ENCODE peak calls at places on chromosomes 1 and 21, in four cellular contexts. J is astrocyte, X is NT2/D1, W is A673. A is an unnamed sample.
A peak's percentile ranks its signal among the peaks of the same experiment; 100 is the strongest.

GRCh38 chr1:230084408-230085177 is 17.6 kb downstream of the GALNT2 start:
- DNase-seq in J (peak; percentile 99), X (no peak), W (peak; percentile 89), A (no peak)

GRCh38 chr1:226687476-226687875 is 51.6 kb downstream of the ITPKB start:
- DNase-seq in J (no peak), X (no peak), W (no peak), A (no peak)

GRCh38 chr1:34582356-34582755 is 172.5 kb upstream of the GJB5 start:
- DNase-seq in J (no peak), X (no peak), W (no peak), A (no peak)

GRCh38 chr1:70685300-70686286 is 274.5 kb downstream of the CTH start:
- DNase-seq in J (peak; percentile 1), X (peak; percentile 67), W (peak; percentile 84), A (peak; percentile 73)

GRCh38 chr1:208531003-208531750 is 287.0 kb upstream of the PLXNA2 start:
- DNase-seq in J (no peak), X (no peak), W (no peak), A (peak; percentile 51)

GRCh38 chr1:151443846-151444790 is 15.2 kb downstream of the POGZ start:
- DNase-seq in J (peak; percentile 59), X (peak; percentile 80), W (peak; percentile 87), A (peak; percentile 85)

GRCh38 chr1:84738237-84738636 is 48.0 kb upstream of the SSX2IP start:
- DNase-seq in J (no peak), X (no peak), W (no peak), A (no peak)

GRCh38 chr1:64489707-64490106 is 19.8 kb downstream of the CACHD1 start:
- DNase-seq in J (no peak), X (no peak), W (no peak), A (no peak)

GRCh38 chr1:114231301-114231700 is 77.6 kb upstream of the SYT6 start:
- DNase-seq in J (no peak), X (no peak), W (no peak), A (no peak)

GRCh38 chr1:203650012-203650836 is 23.6 kb downstream of the ATP2B4 start:
- DNase-seq in J (peak; percentile 68), X (peak; percentile 79), W (no peak), A (peak; percentile 75)

GRCh38 chr1:82284213-82284612 is 483.5 kb downstream of the ADGRL2 start:
- DNase-seq in J (no peak), X (no peak), W (no peak), A (no peak)

GRCh38 chr1:100452641-100453040 is 85.3 kb upstream of the GPR88 start:
- DNase-seq in J (peak; percentile 32), X (no peak), W (no peak), A (no peak)

GRCh38 chr21:38668067-38668466 is 137.7 kb upstream of the ETS2 start:
- DNase-seq in J (no peak), X (no peak), W (no peak), A (no peak)

GRCh38 chr1:30807318-30808066 is 49.9 kb upstream of the LAPTM5 start:
- DNase-seq in J (no peak), X (no peak), W (peak; percentile 95), A (no peak)

GRCh38 chr21:29258626-29259335 is 39.9 kb upstream of the BACH1 start:
- DNase-seq in J (peak; percentile 86), X (no peak), W (no peak), A (peak; percentile 80)

GRCh38 chr1:46020005-46020404 is 112.4 kb downstream of the PIK3R3 start:
- DNase-seq in J (no peak), X (no peak), W (no peak), A (no peak)

GRCh38 chr1:33634806-33635205 is 162.4 kb downstream of the ZSCAN20 start:
- DNase-seq in J (no peak), X (peak; percentile 57), W (peak; percentile 61), A (peak; percentile 36)

GRCh38 chr1:209388358-209388757 is 195.2 kb upstream of the CAMK1G start:
- DNase-seq in J (no peak), X (no peak), W (no peak), A (no peak)

GRCh38 chr1:3055051-3055450 is 14.0 kb upstream of the PRDM16 start:
- DNase-seq in J (no peak), X (no peak), W (no peak), A (no peak)

GRCh38 chr21:45900034-45900868 is 81.3 kb upstream of the COL6A1 start:
- DNase-seq in J (no peak), X (peak; percentile 22), W (no peak), A (no peak)

GRCh38 chr1:51359860-51360259 is 29.5 kb upstream of the TTC39A start:
- DNase-seq in J (no peak), X (no peak), W (no peak), A (no peak)

GRCh38 chr1:51369171-51369570 is 38.8 kb upstream of the TTC39A start:
- DNase-seq in J (no peak), X (no peak), W (no peak), A (no peak)

GRCh38 chr1:51365774-51366173 is 35.4 kb upstream of the TTC39A start:
- DNase-seq in J (no peak), X (no peak), W (no peak), A (no peak)
- H3K36me3 ChIP-seq in J (peaks cover 12% of the 10 kb centered on the region), X (peaks cover 22% of the 10 kb centered on the region), W (peaks cover 3% of the 10 kb centered on the region), A (peaks cover 55% of the 10 kb centered on the region)

GRCh38 chr1:89646259-89646658 is 13.3 kb downstream of the LRRC8C start:
- DNase-seq in J (no peak), X (no peak), W (no peak), A (no peak)

GRCh38 chr1:89644119-89644814 is 11.3 kb downstream of the LRRC8C start:
- DNase-seq in J (no peak), X (no peak), W (no peak), A (no peak)

GRCh38 chr1:89652373-89652772 is 19.5 kb downstream of the LRRC8C start:
- DNase-seq in J (no peak), X (no peak), W (no peak), A (no peak)

GRCh38 chr1:89649783-89650182 is 16.9 kb downstream of the LRRC8C start:
- DNase-seq in J (no peak), X (no peak), W (no peak), A (no peak)
- H3K36me3 ChIP-seq in J (no peaks in the 10 kb centered on the region), X (no peaks in the 10 kb centered on the region), W (no peaks in the 10 kb centered on the region), A (no peaks in the 10 kb centered on the region)

DNA sequence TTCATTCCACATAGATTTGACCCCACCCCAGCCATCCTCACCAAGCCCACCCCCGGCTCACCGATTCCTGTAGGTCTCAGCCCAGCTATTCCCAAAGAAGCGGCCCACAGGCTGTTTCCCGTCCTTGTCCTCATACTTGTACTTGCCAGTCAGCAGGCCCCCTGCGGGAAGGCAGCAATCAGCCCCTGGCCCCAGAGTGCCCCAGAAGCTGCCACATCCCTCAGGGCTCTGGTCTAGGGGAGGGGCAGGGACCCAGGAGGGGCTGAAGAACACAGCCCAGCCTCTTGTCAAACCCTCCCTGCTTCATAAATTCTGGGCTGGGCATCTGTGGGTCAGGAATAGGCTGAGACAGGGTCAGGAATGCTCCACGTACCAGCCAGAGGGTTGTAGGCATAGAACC is 5.0 kb downstream of the AKR7A2 start:
- DNase-seq in J (no peak), X (no peak), W (no peak), A (no peak)
- H3K36me3 ChIP-seq in J (peaks cover 32% of the 10 kb centered on the region), X (peaks cover 56% of the 10 kb centered on the region), W (peaks cover 48% of the 10 kb centered on the region), A (peaks cover 20% of the 10 kb centered on the region)

DNA sequence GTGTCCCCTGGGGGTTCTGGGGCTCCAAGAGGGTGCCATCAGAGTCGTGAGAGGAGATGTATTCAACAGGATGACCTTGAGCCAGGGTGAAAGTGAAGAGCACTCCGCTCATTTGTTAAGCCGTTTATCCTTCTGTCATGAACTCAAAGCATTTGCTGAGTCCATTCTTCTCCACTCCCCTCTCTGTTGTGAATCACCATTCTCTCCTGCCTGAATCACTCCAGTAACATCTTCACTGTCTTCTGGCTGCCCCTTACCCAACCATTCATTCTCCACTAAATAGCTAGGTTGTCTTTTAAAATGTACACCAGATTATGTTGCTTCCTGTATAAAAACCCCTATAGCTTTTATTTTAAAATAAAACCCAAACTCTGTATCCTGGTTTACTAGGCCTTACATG is 102.2 kb downstream of the RGL1 start:
- DNase-seq in J (no peak), X (no peak), W (no peak), A (no peak)
- H3K36me3 ChIP-seq in J (peaks cover 6% of the 10 kb centered on the region), X (peaks cover 62% of the 10 kb centered on the region), W (peaks cover 95% of the 10 kb centered on the region), A (peaks cover 74% of the 10 kb centered on the region)

A was measured in cardiac muscle cell.